ENCODE peak calls at places on chromosomes 4 and X, in nine cellular contexts. K is HS-5; O is fibroblast of the conjunctiva; J is KG1; T is head of caudate nucleus; E is neural progenitor cell; C is activated CD8-positive, alpha-beta T cell treated with anti-CD3 and anti-CD28 coated beads for 36 hours; A is OCI-LY7; N is HEK293T. R is an unnamed sample.

GRCh38 chr4:19945979-19946380 is 305.7 kb upstream of the SLIT2 start:
- DNase-seq in J (no peak), E (no peak), C (no peak), T (no peak), A (no peak), O (peak; percentile 94), N (no peak), K (peak; percentile 99), R (peak; percentile 49)

GRCh38 chrX:15376956-15377355 is 7.3 kb downstream of the VEGFD start:
- DNase-seq in K (no peak), A (no peak), O (no peak), C (no peak), E (no peak), J (no peak), T (no peak), N (no peak), R (no peak)

GRCh38 chrX:69069086-69069445 is 96.2 kb downstream of the PJA1 start:
- DNase-seq in J (no peak), O (no peak), C (no peak), T (no peak), E (no peak), K (no peak), N (no peak), A (no peak), R (no peak)

GRCh38 chrX:8738588-8739189 is 6.8 kb upstream of the ANOS1 start:
- DNase-seq in K (no peak), O (peak; percentile 9), C (peak; percentile 60), T (peak; percentile 63), A (peak; percentile 9), E (peak; percentile 63), J (peak; percentile 21), N (no peak), R (peak; percentile 38)

GRCh38 chr4:151484396-151485102 is 75.6 kb downstream of the FHIP1A start:
- DNase-seq in A (no peak), O (peak; percentile 39), N (no peak), C (no peak), T (no peak), E (peak; percentile 26), K (peak; percentile 68), J (no peak), R (peak; percentile 95)

GRCh38 chr4:1479454-1479853 is 73.2 kb upstream of the NKX1-1 start:
- DNase-seq in K (no peak), A (no peak), C (no peak), O (no peak), N (no peak), E (no peak), T (no peak), J (no peak), R (no peak)

GRCh38 chr4:159016527-159017137 is 86.2 kb upstream of the RAPGEF2 start:
- DNase-seq in A (no peak), C (no peak), O (no peak), N (peak; percentile 48), E (peak; percentile 85), K (no peak), T (no peak), J (no peak), R (peak; percentile 12)

GRCh38 chrX:8815460-8816065 is 14.4 kb upstream of the FAM9A start:
- DNase-seq in O (no peak), T (no peak), C (peak; percentile 12), A (peak; percentile 39), J (peak; percentile 0), E (peak; percentile 66), K (no peak), N (peak; percentile 48), R (peak; percentile 47)